ENCODE peak calls at places on chromosome 9, in nine cellular contexts. J is nephron progenitor cell; U is activated CD4-positive, alpha-beta T cell treated with anti-CD3 and anti-CD28 coated beads for 4 hours; W is anterior cingulate cortex; T is T-helper 17 cell; I is stimulated activated CD4-positive, alpha-beta T cell treated with anti-CD3 and anti-CD28 coated beads, Interleukin-4, amount 100 ng/mL, for 4 hours; V is ovary; G is AG09319; M is left lobe of liver. A is an unnamed sample.

GRCh38 chr9:110115341-110115820 is 92.6 kb downstream of the C9orf152 start:
- DNase-seq in W (no peak), U (no peak), J (no peak), M (peak), G (no peak), T (no peak), I (no peak), V (no peak), A (no peak)

GRCh38 chr9:131113655-131114563 is 11.5 kb upstream of the NUP214 start:
- DNase-seq in W (no peak), V (no peak), M (no peak), T (no peak), J (no peak), U (no peak), I (no peak), G (no peak), A (peak)

GRCh38 chr9:17402309-17402708 is 176.6 kb upstream of the SH3GL2 start:
- DNase-seq in T (no peak), M (no peak), W (no peak), I (no peak), V (no peak), U (no peak), J (no peak), G (peak), A (no peak)

GRCh38 chr9:136050706-136051567 is 44.2 kb downstream of the NACC2 start:
- DNase-seq in M (peak), I (no peak), V (peak), J (peak), W (no peak), U (no peak), T (no peak), G (no peak), A (peak)

GRCh38 chr9:72349911-72350310 is 15.1 kb downstream of the ZFAND5 start:
- DNase-seq in I (no peak), V (no peak), U (no peak), M (no peak), J (no peak), W (no peak), G (no peak), T (no peak), A (no peak)

GRCh38 chr9:92650839-92651621 is 18.9 kb downstream of the IPPK start:
- DNase-seq in J (no peak), W (no peak), G (peak), I (no peak), V (peak), M (peak), T (no peak), U (no peak), A (no peak)

GRCh38 chr9:6703898-6704639 is 53.7 kb upstream of the KDM4C start:
- DNase-seq in T (peak), W (peak), U (peak), I (peak), V (peak), J (peak), M (peak), G (no peak), A (peak)

GRCh38 chr9:101419863-101420262 is 15.7 kb downstream of the ALDOB start:
- DNase-seq in V (no peak), T (no peak), M (no peak), J (no peak), G (no peak), W (no peak), U (no peak), I (no peak), A (no peak)

GRCh38 chr9:4297795-4298254 is 2.0 kb downstream of the GLIS3 start:
- DNase-seq in V (peak), M (peak), U (peak), I (peak), T (peak), G (no peak), W (no peak), J (peak), A (peak)

GRCh38 chr9:112890106-112891081 is at the start of gene SLC46A2:
- DNase-seq in G (no peak), M (peak), J (peak), T (no peak), V (no peak), U (no peak), W (no peak), I (no peak), A (no peak)

GRCh38 chr9:113886933-113887332 is 10.8 kb downstream of the ZNF618 start:
- DNase-seq in U (no peak), I (no peak), V (no peak), W (no peak), G (no peak), T (no peak), J (no peak), M (no peak), A (no peak)

GRCh38 chr9:127181595-127182190 is 59.3 kb upstream of the ANGPTL2 start:
- DNase-seq in W (no peak), M (peak), J (no peak), V (peak), G (no peak), U (no peak), I (no peak), T (no peak), A (no peak)

GRCh38 chr9:135776893-135777622 is 75.1 kb downstream of the KCNT1 start:
- DNase-seq in M (no peak), V (no peak), J (no peak), I (no peak), T (no peak), G (no peak), U (no peak), W (no peak), A (no peak)

GRCh38 chr9:26219961-26220360 is 541.7 kb upstream of the TUSC1 start:
- DNase-seq in M (no peak), V (no peak), J (no peak), I (no peak), G (no peak), W (no peak), U (no peak), T (no peak), A (no peak)

A was measured in GM13976.